ENCODE peak calls at places on chromosomes 4 and X, in ten cellular contexts. B is EL, I is iris pigment epithelial cell, W is IMR-90, M is NB4, T is psoas muscle, X is HCT116, N is MV-4-11, S is SK-N-DZ, Y is cardiac fibroblast. Q is an unnamed sample.
A peak's percentile ranks its signal among the peaks of the same experiment; 100 is the strongest.

GRCh38 chr4:1009647-1010521 is 1.5 kb upstream of the FGFRL1 start:
- DNase-seq in B (peak; percentile 56), I (peak; percentile 44), W (peak; percentile 36), M (peak; percentile 77), T (peak; percentile 75), X (no peak), N (peak; percentile 32), S (no peak), Y (peak; percentile 52), Q (no peak)

GRCh38 chr4:65791111-65791806 is 121.0 kb upstream of the EPHA5 start:
- DNase-seq in B (no peak), I (no peak), W (no peak), M (no peak), T (no peak), X (no peak), N (no peak), S (no peak), Y (peak; percentile 53), Q (no peak)

GRCh38 chrX:110119480-110119879 is 116.6 kb downstream of the TMEM164 start:
- DNase-seq in B (no peak), I (no peak), W (no peak), M (no peak), T (no peak), X (no peak), N (no peak), S (no peak), Y (no peak), Q (no peak)

GRCh38 chr4:138894688-138895087 is 120.9 kb upstream of the NOCT start:
- DNase-seq in B (no peak), I (no peak), W (no peak), M (peak; percentile 24), T (no peak), X (no peak), N (peak; percentile 92), S (no peak), Y (no peak), Q (no peak)

GRCh38 chr4:128565565-128566186 is 243.8 kb upstream of the JADE1 start:
- DNase-seq in B (peak; percentile 45), I (peak; percentile 35), W (no peak), M (peak; percentile 55), T (peak; percentile 30), X (peak; percentile 46), N (no peak), S (peak; percentile 48), Y (peak; percentile 39), Q (no peak)

GRCh38 chr4:1243451-1244080 is 5.4 kb downstream of the CTBP1 start:
- DNase-seq in B (no peak), I (no peak), W (no peak), M (peak; percentile 67), T (peak; percentile 19), X (no peak), N (peak; percentile 68), S (no peak), Y (peak; percentile 18), Q (no peak)

GRCh38 chrX:46204721-46205422 is 340.3 kb downstream of the ZNF674 start:
- DNase-seq in B (peak; percentile 1), I (peak; percentile 1), W (no peak), M (no peak), T (no peak), X (no peak), N (peak; percentile 6), S (no peak), Y (peak; percentile 6), Q (peak; percentile 8)

GRCh38 chr4:153112071-153112460 is 92.2 kb upstream of the TRIM2 start:
- DNase-seq in B (no peak), I (no peak), W (no peak), M (no peak), T (no peak), X (no peak), N (no peak), S (no peak), Y (no peak), Q (no peak)

Q was measured in astrocyte.